ENCODE peak calls at places on chromosomes 5 and 9, in four cellular contexts. One of them, this sample, is unnamed.

GRCh38 chr5:136811086-136811485 is 445.7 kb upstream of the TRPC7 start:
- DNase-seq in D341Med: no peak
- DNase-seq in naive thymus-derived CD4-positive, alpha-beta T cell: no peak
- DNase-seq in SW480: no peak
- DNase-seq in this sample: no peak

GRCh38 chr5:8892931-8893330 is 652.9 kb downstream of the SEMA5A start:
- DNase-seq in D341Med: no peak
- DNase-seq in naive thymus-derived CD4-positive, alpha-beta T cell: no peak
- DNase-seq in SW480: no peak
- DNase-seq in this sample: no peak

GRCh38 chr5:147439253-147439652 is 70.6 kb downstream of the DPYSL3 start:
- DNase-seq in D341Med: no peak
- DNase-seq in naive thymus-derived CD4-positive, alpha-beta T cell: no peak
- DNase-seq in SW480: no peak
- DNase-seq in this sample: no peak

GRCh38 chr9:14303526-14303925 is 10.4 kb downstream of the NFIB start:
- DNase-seq in D341Med: no peak
- DNase-seq in naive thymus-derived CD4-positive, alpha-beta T cell: no peak
- DNase-seq in SW480: no peak
- DNase-seq in this sample: no peak

GRCh38 chr5:124154714-124155113 is 591.7 kb downstream of the ZNF608 start:
- DNase-seq in D341Med: no peak
- DNase-seq in naive thymus-derived CD4-positive, alpha-beta T cell: no peak
- DNase-seq in SW480: peak; percentile 46
- DNase-seq in this sample: no peak

GRCh38 chr9:137646341-137646740 is 27.5 kb downstream of the EHMT1 start:
- DNase-seq in D341Med: no peak
- DNase-seq in naive thymus-derived CD4-positive, alpha-beta T cell: no peak
- DNase-seq in SW480: no peak
- DNase-seq in this sample: no peak

GRCh38 chr5:170603578-170604565 is 100.1 kb downstream of the KCNIP1 start:
- DNase-seq in D341Med: peak; percentile 66
- DNase-seq in naive thymus-derived CD4-positive, alpha-beta T cell: peak; percentile 4
- DNase-seq in SW480: peak; percentile 31
- DNase-seq in this sample: peak; percentile 87

GRCh38 chr9:84711936-84712335 is 42.4 kb downstream of the NTRK2 start:
- DNase-seq in D341Med: no peak
- DNase-seq in naive thymus-derived CD4-positive, alpha-beta T cell: no peak
- DNase-seq in SW480: peak; percentile 89
- DNase-seq in this sample: no peak

GRCh38 chr9:109118802-109119438 is 827 bp downstream of the TMEM245 start:
- DNase-seq in D341Med: no peak
- DNase-seq in naive thymus-derived CD4-positive, alpha-beta T cell: no peak
- DNase-seq in SW480: peak; percentile 21
- DNase-seq in this sample: no peak

GRCh38 chr5:3650868-3651267 is 55.2 kb downstream of the IRX1 start:
- DNase-seq in D341Med: no peak
- DNase-seq in naive thymus-derived CD4-positive, alpha-beta T cell: no peak
- DNase-seq in SW480: no peak
- DNase-seq in this sample: no peak

GRCh38 chr5:62536783-62537182 is 41.8 kb upstream of the LRRC70 start:
- DNase-seq in D341Med: no peak
- DNase-seq in naive thymus-derived CD4-positive, alpha-beta T cell: no peak
- DNase-seq in SW480: no peak
- DNase-seq in this sample: no peak

GRCh38 chr9:127505396-127506116 is 54.2 kb downstream of the LRSAM1 start:
- DNase-seq in D341Med: peak; percentile 81
- DNase-seq in naive thymus-derived CD4-positive, alpha-beta T cell: peak; percentile 14
- DNase-seq in SW480: no peak
- DNase-seq in this sample: peak; percentile 61

GRCh38 chr5:14105717-14106435 is 37.3 kb upstream of the TRIO start:
- DNase-seq in D341Med: no peak
- DNase-seq in naive thymus-derived CD4-positive, alpha-beta T cell: no peak
- DNase-seq in SW480: peak; percentile 70
- DNase-seq in this sample: no peak

GRCh38 chr5:91103353-91104061 is 279.6 kb downstream of the ARRDC3 start:
- DNase-seq in D341Med: no peak
- DNase-seq in naive thymus-derived CD4-positive, alpha-beta T cell: no peak
- DNase-seq in SW480: no peak
- DNase-seq in this sample: no peak

GRCh38 chr5:17154211-17154996 is 63.0 kb upstream of the BASP1 start:
- DNase-seq in D341Med: peak; percentile 42
- DNase-seq in naive thymus-derived CD4-positive, alpha-beta T cell: no peak
- DNase-seq in SW480: no peak
- DNase-seq in this sample: no peak

GRCh38 chr9:76846307-76846706 is 59.6 kb downstream of the PRUNE2 start:
- DNase-seq in D341Med: no peak
- DNase-seq in naive thymus-derived CD4-positive, alpha-beta T cell: no peak
- DNase-seq in SW480: no peak
- DNase-seq in this sample: no peak

GRCh38 chr5:6837519-6838110 is 124.4 kb downstream of the TENT4A start:
- DNase-seq in D341Med: peak; percentile 32
- DNase-seq in naive thymus-derived CD4-positive, alpha-beta T cell: no peak
- DNase-seq in SW480: no peak
- DNase-seq in this sample: peak; percentile 23

GRCh38 chr5:2751592-2752021 is at the start of gene IRX2:
- DNase-seq in D341Med: peak; percentile 76
- DNase-seq in naive thymus-derived CD4-positive, alpha-beta T cell: no peak
- DNase-seq in SW480: peak; percentile 83
- DNase-seq in this sample: peak; percentile 92

GRCh38 chr5:62578540-62578939 is at the start of gene LRRC70:
- DNase-seq in D341Med: no peak
- DNase-seq in naive thymus-derived CD4-positive, alpha-beta T cell: peak; percentile 88
- DNase-seq in SW480: no peak
- DNase-seq in this sample: peak; percentile 7

GRCh38 chr9:69981686-69982450 is 61.8 kb upstream of the MAMDC2 start:
- DNase-seq in D341Med: no peak
- DNase-seq in naive thymus-derived CD4-positive, alpha-beta T cell: no peak
- DNase-seq in SW480: no peak
- DNase-seq in this sample: no peak

GRCh38 chr9:120583958-120584369 is 4.0 kb upstream of the CDK5RAP2 start:
- DNase-seq in D341Med: peak; percentile 41
- DNase-seq in naive thymus-derived CD4-positive, alpha-beta T cell: no peak
- DNase-seq in SW480: peak; percentile 86
- DNase-seq in this sample: no peak

GRCh38 chr5:164504141-164504772 is 998.8 kb downstream of the MAT2B start:
- DNase-seq in D341Med: peak; percentile 48
- DNase-seq in naive thymus-derived CD4-positive, alpha-beta T cell: peak; percentile 0
- DNase-seq in SW480: peak; percentile 59
- DNase-seq in this sample: peak; percentile 46

GRCh38 chr5:6712582-6713273 is 504 bp upstream of the TENT4A start:
- DNase-seq in D341Med: peak; percentile 94
- DNase-seq in naive thymus-derived CD4-positive, alpha-beta T cell: peak; percentile 98
- DNase-seq in SW480: peak; percentile 98
- DNase-seq in this sample: peak; percentile 96

GRCh38 chr5:10310073-10310779 is 2.5 kb upstream of the CMBL start:
- DNase-seq in D341Med: no peak
- DNase-seq in naive thymus-derived CD4-positive, alpha-beta T cell: no peak
- DNase-seq in SW480: no peak
- DNase-seq in this sample: no peak

GRCh38 chr5:13470975-13471374 is 473.5 kb downstream of the DNAH5 start:
- DNase-seq in D341Med: no peak
- DNase-seq in naive thymus-derived CD4-positive, alpha-beta T cell: no peak
- DNase-seq in SW480: no peak
- DNase-seq in this sample: no peak

GRCh38 chr9:92650839-92651621 is 18.9 kb downstream of the IPPK start:
- DNase-seq in D341Med: no peak
- DNase-seq in naive thymus-derived CD4-positive, alpha-beta T cell: no peak
- DNase-seq in SW480: no peak
- DNase-seq in this sample: no peak

GRCh38 chr5:101306391-101307137 is 403.5 kb upstream of the ST8SIA4 start:
- DNase-seq in D341Med: peak; percentile 11
- DNase-seq in naive thymus-derived CD4-positive, alpha-beta T cell: no peak
- DNase-seq in SW480: peak; percentile 80
- DNase-seq in this sample: no peak

GRCh38 chr5:172364773-172365172 is 81.2 kb upstream of the UBTD2 start:
- DNase-seq in D341Med: no peak
- DNase-seq in naive thymus-derived CD4-positive, alpha-beta T cell: no peak
- DNase-seq in SW480: no peak
- DNase-seq in this sample: no peak

GRCh38 chr5:78490709-78491485 is 130.5 kb downstream of the SCAMP1 start:
- DNase-seq in D341Med: no peak
- DNase-seq in naive thymus-derived CD4-positive, alpha-beta T cell: no peak
- DNase-seq in SW480: no peak
- DNase-seq in this sample: no peak

GRCh38 chr9:136054146-136054545 is 40.9 kb downstream of the NACC2 start:
- DNase-seq in D341Med: peak; percentile 31
- DNase-seq in naive thymus-derived CD4-positive, alpha-beta T cell: no peak
- DNase-seq in SW480: no peak
- DNase-seq in this sample: no peak